ENCODE peak calls at places on chromosomes 12 and 14, in ten cellular contexts. P is gastrocnemius medialis; C is occipital lobe; X is left colon; A is hippocampal formation; I is stimulated activated CD4-positive, alpha-beta T cell treated with anti-CD3 and anti-CD28 coated beads, Interleukin-15, amount 100 ng/mL, for 1 hour; K is fibroblast of mammary gland; U is Kasumi-1; D is GM12878; E is HFFc6. Z is an unnamed sample.

GRCh38 chr14:64501326-64502171 is 2.1 kb downstream of the ZBTB25 start:
- DNase-seq in P (peak; percentile 82), C (no peak), X (peak; percentile 78), A (no peak), I (no peak), K (peak; percentile 85), U (no peak), D (no peak), E (peak; percentile 86), Z (peak; percentile 76)

GRCh38 chr12:69982081-69982480 is 157.1 kb downstream of the MYRFL start:
- DNase-seq in P (no peak), C (no peak), X (no peak), A (no peak), I (no peak), K (peak; percentile 18), U (no peak), D (no peak), E (no peak), Z (no peak)

GRCh38 chr14:102209224-102209966 is 69.7 kb downstream of the WDR20 start:
- DNase-seq in P (peak; percentile 87), C (peak; percentile 43), X (no peak), A (peak; percentile 69), I (no peak), K (peak; percentile 34), U (no peak), D (no peak), E (peak; percentile 47), Z (no peak)

GRCh38 chr12:131425468-131425867 is 285.4 kb upstream of the SFSWAP start:
- DNase-seq in P (no peak), C (no peak), X (no peak), A (no peak), I (no peak), K (no peak), U (no peak), D (no peak), E (no peak), Z (no peak)

GRCh38 chr12:111444706-111445310 is 39.1 kb downstream of the SH2B3 start:
- DNase-seq in P (peak; percentile 67), C (peak; percentile 35), X (peak; percentile 81), A (peak; percentile 50), I (peak; percentile 68), K (no peak), U (peak; percentile 89), D (peak; percentile 94), E (no peak), Z (peak; percentile 79)

GRCh38 chr14:64726585-64726890 is 22.3 kb downstream of the PLEKHG3 start:
- DNase-seq in P (no peak), C (no peak), X (peak; percentile 96), A (no peak), I (peak; percentile 18), K (peak; percentile 20), U (no peak), D (no peak), E (peak; percentile 18), Z (no peak)

GRCh38 chr14:70780396-70781075 is 28.8 kb downstream of the MAP3K9 start:
- DNase-seq in P (peak; percentile 20), C (peak; percentile 19), X (no peak), A (peak; percentile 17), I (no peak), K (no peak), U (peak; percentile 81), D (peak; percentile 66), E (no peak), Z (peak; percentile 52)

GRCh38 chr12:62715086-62715786 is 219.7 kb downstream of the PPM1H start:
- DNase-seq in P (no peak), C (no peak), X (no peak), A (peak; percentile 46), I (no peak), K (no peak), U (no peak), D (no peak), E (no peak), Z (no peak)

GRCh38 chr12:76025601-76026575 is 5.7 kb downstream of the PHLDA1 start:
- DNase-seq in P (no peak), C (no peak), X (no peak), A (no peak), I (no peak), K (peak; percentile 82), U (no peak), D (no peak), E (peak; percentile 23), Z (no peak)

GRCh38 chr12:109264095-109264942 is 44.8 kb downstream of the FOXN4 start:
- DNase-seq in P (peak; percentile 68), C (no peak), X (peak; percentile 67), A (peak; percentile 33), I (no peak), K (peak; percentile 62), U (peak; percentile 63), D (no peak), E (peak; percentile 13), Z (peak; percentile 75)

GRCh38 chr14:59215353-59215752 is 26.9 kb downstream of the DAAM1 start:
- DNase-seq in P (peak; percentile 81), C (peak; percentile 67), X (peak; percentile 69), A (peak; percentile 73), I (no peak), K (peak; percentile 75), U (no peak), D (no peak), E (no peak), Z (peak; percentile 89)

GRCh38 chr14:29637406-29637805 is 290.2 kb downstream of the PRKD1 start:
- DNase-seq in P (peak; percentile 28), C (no peak), X (no peak), A (peak; percentile 55), I (no peak), K (peak; percentile 79), U (no peak), D (no peak), E (peak; percentile 58), Z (peak; percentile 37)

GRCh38 chr12:20653871-20654270 is 41.3 kb upstream of the SLCO1C1 start:
- DNase-seq in P (no peak), C (no peak), X (no peak), A (no peak), I (no peak), K (peak; percentile 34), U (no peak), D (no peak), E (no peak), Z (no peak)

GRCh38 chr12:123269395-123269892 is 2.2 kb downstream of the CDK2AP1 start:
- DNase-seq in P (peak; percentile 33), C (peak; percentile 83), X (peak; percentile 71), A (peak; percentile 88), I (no peak), K (peak; percentile 59), U (peak; percentile 17), D (no peak), E (peak; percentile 77), Z (peak; percentile 58)

GRCh38 chr12:105287408-105287807 is 43.1 kb upstream of the C12orf75 start:
- DNase-seq in P (no peak), C (no peak), X (no peak), A (no peak), I (no peak), K (no peak), U (no peak), D (no peak), E (no peak), Z (no peak)

GRCh38 chr12:67991158-67991557 is 1.9 kb downstream of the IFNG-AS1 start:
- DNase-seq in P (no peak), C (no peak), X (no peak), A (no peak), I (peak; percentile 3), K (no peak), U (no peak), D (no peak), E (no peak), Z (no peak)

GRCh38 chr12:1369942-1370620 is 224.3 kb downstream of the FBXL14 start:
- DNase-seq in P (no peak), C (no peak), X (no peak), A (no peak), I (no peak), K (no peak), U (no peak), D (no peak), E (no peak), Z (no peak)

GRCh38 chr12:124531281-124531745 is 36.1 kb downstream of the NCOR2 start:
- DNase-seq in P (no peak), C (no peak), X (no peak), A (no peak), I (no peak), K (no peak), U (no peak), D (no peak), E (no peak), Z (no peak)

GRCh38 chr12:57454566-57455373 is at the start of gene INHBE:
- DNase-seq in P (peak; percentile 81), C (no peak), X (no peak), A (no peak), I (no peak), K (peak; percentile 86), U (no peak), D (no peak), E (peak; percentile 18), Z (no peak)

GRCh38 chr14:75069811-75070145 is 337 bp downstream of the ZC2HC1C start:
- DNase-seq in P (peak; percentile 92), C (no peak), X (no peak), A (no peak), I (no peak), K (no peak), U (no peak), D (no peak), E (no peak), Z (no peak)

GRCh38 chr12:119775246-119775895 is 101.7 kb downstream of the CIT start:
- DNase-seq in P (no peak), C (no peak), X (no peak), A (no peak), I (no peak), K (no peak), U (no peak), D (no peak), E (no peak), Z (no peak)

GRCh38 chr14:36271222-36271621 is 49.2 kb downstream of the MBIP start:
- DNase-seq in P (no peak), C (no peak), X (no peak), A (no peak), I (no peak), K (no peak), U (peak; percentile 24), D (no peak), E (no peak), Z (no peak)

GRCh38 chr12:23949212-23950010 is at the start of gene SOX5:
- DNase-seq in P (no peak), C (peak; percentile 11), X (no peak), A (no peak), I (no peak), K (peak; percentile 75), U (no peak), D (no peak), E (no peak), Z (peak; percentile 49)

GRCh38 chr12:75585309-75585708 is 73.9 kb upstream of the KRR1 start:
- DNase-seq in P (no peak), C (no peak), X (no peak), A (no peak), I (no peak), K (peak; percentile 83), U (no peak), D (no peak), E (peak; percentile 84), Z (no peak)

GRCh38 chr14:105855246-105855892 is 329.0 kb downstream of the TMEM121 start:
- DNase-seq in P (no peak), C (no peak), X (peak; percentile 23), A (no peak), I (no peak), K (no peak), U (no peak), D (no peak), E (no peak), Z (peak; percentile 20)

GRCh38 chr12:115661103-115661502 is 616.4 kb downstream of the MED13L start:
- DNase-seq in P (no peak), C (no peak), X (no peak), A (no peak), I (no peak), K (peak; percentile 68), U (no peak), D (no peak), E (peak; percentile 8), Z (no peak)

GRCh38 chr12:13887774-13888388 is 93.5 kb downstream of the GRIN2B start:
- DNase-seq in P (no peak), C (no peak), X (peak; percentile 35), A (no peak), I (no peak), K (no peak), U (no peak), D (no peak), E (no peak), Z (no peak)

GRCh38 chr12:49455506-49455905 is 83.3 kb upstream of the KCNH3 start:
- DNase-seq in P (no peak), C (no peak), X (no peak), A (no peak), I (no peak), K (no peak), U (no peak), D (no peak), E (no peak), Z (no peak)

Z was measured in upper lobe of left lung.